ENCODE peak calls at places on chromosomes 12 and 14, in seven cellular contexts. R is IMR-90, C is A549, I is K562, Y is GM12878, N is SK-N-SH, W is HepG2. T is an unnamed sample.

GRCh38 chr12:3170423-3171194 is 93.4 kb downstream of the TSPAN9 start:
- DNase-seq in R (peak), C (peak), I (no peak), Y (no peak), N (peak), W (no peak), T (no peak)

GRCh38 chr12:11967356-11968040 is 103.2 kb upstream of the BCL2L14 start:
- DNase-seq in R (no peak), C (no peak), I (no peak), Y (no peak), N (no peak), W (no peak), T (no peak)

GRCh38 chr14:84646791-84647500 is 883.0 kb upstream of the FLRT2 start:
- DNase-seq in R (peak), C (no peak), I (no peak), Y (no peak), N (no peak), W (no peak), T (no peak)

GRCh38 chr14:99191663-99192621 is 80.1 kb downstream of the BCL11B start:
- DNase-seq in R (peak), C (no peak), I (no peak), Y (no peak), N (no peak), W (no peak), T (no peak)

GRCh38 chr14:65456247-65456646 is 43.7 kb downstream of the FUT8 start:
- DNase-seq in R (no peak), C (no peak), I (no peak), Y (no peak), N (no peak), W (no peak), T (no peak)

GRCh38 chr14:97264516-97265230 is 467.5 kb downstream of the VRK1 start:
- DNase-seq in R (no peak), C (no peak), I (no peak), Y (no peak), N (no peak), W (no peak), T (no peak)

GRCh38 chr14:84458881-84459280 is 1071.1 kb upstream of the FLRT2 start:
- DNase-seq in R (no peak), C (no peak), I (no peak), Y (no peak), N (no peak), W (no peak), T (no peak)

GRCh38 chr12:78208106-78208505 is 377.4 kb downstream of the NAV3 start:
- DNase-seq in R (peak), C (no peak), I (no peak), Y (no peak), N (no peak), W (no peak), T (no peak)

GRCh38 chr12:118126119-118126757 is 9.7 kb upstream of the PEBP1 start:
- DNase-seq in R (no peak), C (no peak), I (no peak), Y (no peak), N (no peak), W (peak), T (no peak)

GRCh38 chr12:18432211-18432610 is 170.9 kb downstream of the PIK3C2G start:
- DNase-seq in R (no peak), C (no peak), I (no peak), Y (no peak), N (no peak), W (no peak), T (no peak)

GRCh38 chr14:98798099-98798498 is 473.9 kb downstream of the BCL11B start:
- DNase-seq in R (no peak), C (no peak), I (no peak), Y (no peak), N (no peak), W (no peak), T (no peak)

GRCh38 chr14:76901171-76902055 is 75.2 kb downstream of the LRRC74A start:
- DNase-seq in R (peak), C (no peak), I (no peak), Y (no peak), N (no peak), W (no peak), T (no peak)

DNA sequence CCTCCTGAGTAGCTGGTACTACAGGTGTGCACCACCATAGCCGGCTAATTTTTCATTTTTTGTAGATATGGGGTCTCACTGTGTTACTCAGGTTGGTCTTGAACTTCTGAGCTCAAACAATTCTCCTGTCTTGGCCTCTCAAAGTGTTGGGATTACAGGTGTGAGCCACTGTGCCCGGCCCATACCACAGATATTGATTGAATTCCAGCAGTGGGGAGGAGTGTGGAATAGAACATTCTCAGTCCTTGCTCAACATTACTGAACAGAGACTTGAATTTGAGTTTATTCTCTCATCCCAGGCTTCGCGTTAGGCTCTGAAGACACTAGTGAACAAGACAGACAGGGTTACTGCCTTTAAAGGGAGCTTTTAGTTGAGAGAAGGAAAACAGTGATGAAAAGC is 39.6 kb downstream of the PTPN11 start:
- DNase-seq in R (no peak), C (no peak), I (no peak), Y (no peak), N (no peak), W (no peak), T (no peak)
- TF ChIP-seq RFX5 in R (no peak), C (no peak), I (no peak), Y (no peak), N (no peak), W (no peak), T (no peak)

GRCh38 chr12:34215213-34215892 is 193.1 kb downstream of the ALG10 start:
- DNase-seq in R (no peak), C (no peak), I (no peak), Y (no peak), N (no peak), W (no peak), T (no peak)
- TF ChIP-seq RFX5 in R (no peak), C (no peak), I (no peak), Y (no peak), N (no peak), W (no peak), T (no peak)

GRCh38 chr12:66107451-66107915 is 23.1 kb downstream of the LLPH start:
- DNase-seq in R (peak), C (peak), I (peak), Y (peak), N (peak), W (peak), T (peak)
- TF ChIP-seq RFX5 in R (no peak), C (no peak), I (no peak), Y (no peak), N (no peak), W (no peak), T (no peak)

DNA sequence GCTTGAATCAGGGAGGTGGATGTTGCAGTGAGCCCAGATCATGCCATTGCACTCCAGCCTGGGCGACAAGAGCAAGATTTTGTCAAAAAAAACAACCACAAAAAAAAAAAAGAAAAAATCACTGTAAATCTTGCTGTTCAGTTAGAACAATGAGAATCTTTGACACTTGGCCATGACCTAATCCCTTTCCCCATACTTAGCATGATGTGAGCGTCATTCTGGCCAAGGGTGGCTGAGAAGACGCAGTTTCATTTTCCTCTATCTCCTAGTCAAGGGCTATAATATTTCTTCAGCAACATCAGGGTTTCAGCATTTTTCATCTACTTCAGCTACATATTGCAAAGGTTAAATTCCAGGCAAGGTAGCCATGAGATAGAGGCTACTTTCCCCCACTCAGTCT is 599.4 kb upstream of the MDGA2 start:
- DNase-seq in R (no peak), C (no peak), I (no peak), Y (no peak), N (no peak), W (no peak), T (no peak)
- TF ChIP-seq RFX5 in R (no peak), C (no peak), I (no peak), Y (no peak), N (no peak), W (no peak), T (no peak)

GRCh38 chr14:80212025-80212402 is 710 bp upstream of the DIO2 start:
- DNase-seq in R (peak), C (peak), I (no peak), Y (no peak), N (no peak), W (no peak), T (no peak)
- TF ChIP-seq RFX5 in R (no peak), C (no peak), I (no peak), Y (no peak), N (no peak), W (no peak), T (no peak)

GRCh38 chr12:108835860-108836634 is 21.3 kb downstream of the SSH1 start:
- DNase-seq in R (no peak), C (no peak), I (no peak), Y (no peak), N (no peak), W (no peak), T (no peak)

GRCh38 chr12:108833355-108833733 is 24.0 kb downstream of the SSH1 start:
- DNase-seq in R (peak), C (peak), I (no peak), Y (no peak), N (no peak), W (no peak), T (no peak)

GRCh38 chr12:108832730-108833354 is 24.5 kb downstream of the SSH1 start:
- DNase-seq in R (peak), C (no peak), I (no peak), Y (no peak), N (no peak), W (no peak), T (no peak)

GRCh38 chr12:108832208-108832607 is 25.2 kb downstream of the SSH1 start:
- DNase-seq in R (no peak), C (no peak), I (no peak), Y (no peak), N (no peak), W (no peak), T (no peak)

DNA sequence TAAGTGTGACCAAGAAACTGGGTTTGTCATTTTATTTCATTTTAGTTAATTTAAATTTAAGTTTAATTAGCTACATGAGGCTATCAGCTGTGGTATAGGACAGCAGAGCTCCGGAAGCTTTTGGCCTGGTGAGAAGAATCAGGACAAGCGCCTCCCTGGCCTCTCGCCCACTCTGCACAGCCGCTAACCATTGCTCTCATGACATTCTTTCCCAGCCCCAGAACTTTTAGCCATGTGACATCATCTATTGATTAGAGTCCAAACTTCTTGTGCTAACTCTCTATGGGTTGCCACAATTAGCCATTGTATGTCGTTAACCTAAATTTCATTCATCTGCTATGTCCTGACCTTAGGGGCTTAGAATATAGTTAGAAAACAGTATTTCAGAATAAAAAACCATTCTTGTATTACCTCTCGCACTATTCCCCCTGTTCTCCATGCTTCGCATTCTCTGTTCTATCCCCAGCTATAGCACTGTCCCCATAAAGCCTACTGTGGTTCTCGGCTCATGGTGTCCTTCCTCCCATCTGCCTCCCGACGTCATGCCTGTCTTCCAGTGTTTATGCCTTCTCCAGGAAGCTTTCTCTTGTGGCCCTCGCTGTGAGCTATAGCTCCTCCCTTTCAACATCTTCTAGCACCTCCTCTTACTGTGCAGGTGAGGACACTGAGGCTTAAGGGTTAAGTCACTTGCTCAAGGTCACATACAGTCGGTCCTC is 23.5 kb downstream of the SSH1 start:
- DNase-seq in R (peak), C (no peak), I (no peak), Y (no peak), N (no peak), W (no peak), T (no peak)
- TF ChIP-seq RFX5 in R (no peak), C (no peak), I (no peak), Y (no peak), N (no peak), W (no peak), T (no peak)

DNA sequence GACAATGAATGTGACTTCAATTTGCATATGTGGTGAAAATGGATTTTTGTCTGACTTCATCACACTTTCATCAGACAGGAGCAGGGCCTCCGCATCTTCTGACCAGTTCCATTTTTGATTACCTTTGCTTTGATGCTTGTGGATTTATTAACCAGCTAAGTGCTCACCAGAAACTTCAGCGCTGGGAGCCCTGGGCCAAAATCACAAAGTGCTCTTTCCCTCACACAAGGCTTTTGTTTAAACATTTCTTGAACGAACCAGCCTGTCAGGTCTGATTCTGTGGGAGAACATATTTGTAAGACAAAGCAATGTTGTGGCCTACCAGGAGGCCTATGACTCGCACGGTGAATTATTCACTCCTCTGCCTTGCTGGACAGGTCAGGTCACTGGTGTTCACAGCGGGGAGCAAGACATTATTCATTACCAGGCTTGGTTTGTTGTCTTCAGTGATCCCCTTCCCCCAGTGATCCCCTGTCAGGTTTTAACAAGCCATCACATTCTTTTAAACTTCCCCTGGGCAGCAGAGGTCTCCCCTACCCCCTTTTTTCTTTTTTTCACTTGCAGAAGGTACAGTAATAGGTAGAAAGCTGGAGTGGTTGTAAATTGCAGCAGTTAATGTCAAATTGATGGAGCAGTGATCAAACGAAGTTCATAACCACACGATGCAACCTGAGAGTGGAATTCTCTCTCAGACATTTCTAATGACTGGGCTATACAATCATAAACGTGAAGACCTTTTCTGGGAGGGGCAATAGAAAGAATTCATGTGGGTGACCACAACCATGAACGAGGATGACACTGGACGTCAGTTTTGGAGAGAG is 167.5 kb upstream of the PRICKLE1 start:
- DNase-seq in R (peak), C (peak), I (no peak), Y (no peak), N (no peak), W (no peak), T (peak)
- TF ChIP-seq RFX5 in R (no peak), C (no peak), I (no peak), Y (no peak), N (no peak), W (no peak), T (no peak)

DNA sequence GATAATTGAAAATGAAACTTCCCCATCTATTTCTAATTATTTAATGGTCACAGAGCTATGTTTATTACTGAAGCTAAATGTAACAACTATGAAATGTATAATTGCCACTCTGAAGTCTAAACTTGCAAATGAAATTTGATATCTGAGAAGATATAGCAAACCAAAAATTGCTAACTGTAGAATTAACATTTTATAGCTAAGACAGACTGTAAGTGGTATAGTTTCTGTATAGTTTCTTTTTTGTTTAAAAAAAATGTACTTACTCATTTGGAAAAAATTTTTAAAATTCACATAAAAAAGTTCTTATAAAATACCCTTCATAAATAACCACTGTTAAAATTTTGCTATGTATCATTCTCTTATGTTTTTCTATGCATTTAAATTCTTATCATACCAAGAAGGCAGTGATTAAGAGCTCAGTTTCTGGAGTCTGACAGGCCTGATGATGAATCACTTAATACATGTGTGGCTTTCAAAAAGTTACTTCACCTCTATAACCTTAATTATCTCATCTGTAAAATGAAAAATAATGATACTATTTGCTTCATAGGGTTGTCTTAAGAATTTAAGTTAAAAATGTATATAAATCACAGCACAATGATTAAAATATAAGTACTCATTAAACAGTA is 214.7 kb upstream of the GARIN2 start:
- DNase-seq in R (peak), C (no peak), I (no peak), Y (no peak), N (no peak), W (no peak), T (no peak)
- TF ChIP-seq RFX5 in R (no peak), C (no peak), I (no peak), Y (no peak), N (no peak), W (no peak), T (no peak)